ENCODE peak calls at places on chromosomes 16 and 17, in nine cellular contexts. N, J, V, R, A, D, L, I and M are unnamed samples.

GRCh38 chr16:11609474-11610120 is 22.9 kb upstream of the LITAF start:
- DNase-seq in R (no peak), D (no peak), V (no peak), I (no peak), L (no peak), J (peak), N (no peak), A (no peak), M (peak)

GRCh38 chr16:83137326-83137770 is 510.6 kb downstream of the CDH13 start:
- DNase-seq in A (no peak), L (no peak), J (peak), N (peak), R (peak), D (no peak), I (no peak), V (peak), M (peak)

GRCh38 chr17:82424001-82424862 is 5.8 kb upstream of the OGFOD3 start:
- DNase-seq in D (no peak), V (peak), I (no peak), N (peak), R (peak), L (no peak), A (no peak), J (peak), M (peak)

GRCh38 chr17:32746280-32746679 is 130.6 kb downstream of the MYO1D start:
- DNase-seq in L (no peak), V (no peak), A (no peak), I (no peak), J (no peak), N (no peak), D (no peak), R (no peak), M (no peak)

GRCh38 chr17:74392848-74393247 is 25.5 kb downstream of the GPR142 start:
- DNase-seq in R (no peak), L (no peak), I (no peak), A (no peak), N (no peak), J (no peak), D (no peak), V (no peak), M (no peak)

GRCh38 chr17:60353773-60354172 is 38.2 kb downstream of the USP32 start:
- DNase-seq in N (no peak), V (no peak), A (no peak), R (no peak), J (no peak), L (no peak), D (no peak), I (no peak), M (no peak)

GRCh38 chr17:17783825-17784598 is 52.8 kb downstream of the SREBF1 start:
- DNase-seq in A (no peak), D (no peak), J (no peak), I (peak), R (no peak), V (peak), L (peak), N (peak), M (peak)

GRCh38 chr16:6898896-6899295 is 433.7 kb upstream of the RBFOX1 start:
- DNase-seq in D (no peak), J (no peak), L (no peak), N (no peak), R (no peak), A (no peak), V (no peak), I (no peak), M (no peak)

GRCh38 chr16:87061521-87061920 is 255.7 kb downstream of the C16orf95 start:
- DNase-seq in R (no peak), J (no peak), I (no peak), N (no peak), D (no peak), V (no peak), A (no peak), L (no peak), M (no peak)

GRCh38 chr17:38918129-38918913 is 7.1 kb upstream of the LASP1NB start:
- DNase-seq in J (no peak), A (no peak), R (no peak), L (no peak), D (no peak), N (no peak), I (no peak), V (peak), M (peak)

GRCh38 chr17:58336456-58337094 is 8.0 kb upstream of the TSPOAP1 start:
- DNase-seq in J (no peak), L (no peak), N (no peak), D (no peak), A (no peak), I (peak), V (peak), R (peak), M (no peak)

GRCh38 chr16:52191533-52192134 is 355.3 kb downstream of the TOX3 start:
- DNase-seq in R (peak), V (peak), J (peak), A (peak), D (no peak), N (peak), L (peak), I (peak), M (peak)

GRCh38 chr16:11869657-11870228 is 18.4 kb upstream of the RSL1D1 start:
- DNase-seq in D (no peak), N (no peak), R (no peak), J (no peak), A (peak), V (no peak), I (no peak), L (no peak), M (no peak)

GRCh38 chr17:37713028-37713431 is 31.8 kb downstream of the HNF1B start:
- DNase-seq in R (no peak), V (no peak), N (no peak), L (no peak), D (no peak), I (no peak), A (peak), J (no peak), M (no peak)

GRCh38 chr16:52254753-52255152 is 292.2 kb downstream of the TOX3 start:
- DNase-seq in N (no peak), A (no peak), J (no peak), L (no peak), D (no peak), R (no peak), I (no peak), V (no peak), M (no peak)

GRCh38 chr16:57297856-57298255 is 13.4 kb upstream of the PLLP start:
- DNase-seq in A (no peak), J (no peak), D (no peak), L (no peak), V (peak), N (no peak), I (no peak), R (no peak), M (no peak)

GRCh38 chr17:28725166-28725659 is 820 bp downstream of the TLCD1 start:
- DNase-seq in R (peak), J (peak), N (no peak), A (no peak), D (no peak), L (no peak), I (no peak), V (no peak), M (peak)

GRCh38 chr16:2039286-2040030 is 8.2 kb downstream of the NTHL1 start:
- DNase-seq in D (no peak), N (no peak), V (no peak), R (peak), I (peak), A (peak), J (no peak), L (no peak), M (peak)

GRCh38 chr16:879986-880385 is 79.5 kb upstream of the GNG13 start:
- DNase-seq in I (no peak), D (no peak), A (no peak), R (no peak), V (no peak), L (no peak), J (no peak), N (no peak), M (no peak)

GRCh38 chr17:51703364-51704341 is 443.3 kb downstream of the UTP18 start:
- DNase-seq in V (no peak), L (no peak), D (no peak), I (peak), R (no peak), J (no peak), N (no peak), A (peak), M (peak)

GRCh38 chr17:68777243-68777855 is 176.2 kb upstream of the FAM20A start:
- DNase-seq in J (peak), V (peak), I (peak), L (peak), N (peak), A (peak), R (peak), D (no peak), M (peak)

GRCh38 chr17:8994319-8994718 is 27.0 kb upstream of the NTN1 start:
- DNase-seq in V (peak), I (no peak), D (peak), J (peak), R (peak), L (no peak), A (peak), N (peak), M (peak)

GRCh38 chr17:77834170-77835115 is 124.1 kb upstream of the TNRC6C start:
- DNase-seq in A (no peak), V (peak), N (peak), J (peak), I (peak), R (peak), D (peak), L (no peak), M (peak)

GRCh38 chr16:67528870-67529638 is 425 bp downstream of the RIPOR1 start:
- DNase-seq in I (peak), D (no peak), V (peak), J (peak), L (peak), R (peak), A (no peak), N (peak), M (peak)

GRCh38 chr17:44105941-44106340 is 17.5 kb downstream of the HDAC5 start:
- DNase-seq in I (no peak), N (no peak), L (no peak), V (peak), J (no peak), A (no peak), R (no peak), D (no peak), M (no peak)

GRCh38 chr17:1629647-1630310 is 1.1 kb upstream of the SLC43A2 start:
- DNase-seq in R (peak), D (peak), L (no peak), A (peak), N (peak), V (peak), I (no peak), J (peak), M (peak)

GRCh38 chr16:3580271-3580670 is 3.1 kb upstream of the NLRC3 start:
- DNase-seq in I (no peak), N (no peak), D (no peak), J (no peak), R (peak), L (no peak), A (no peak), V (no peak), M (no peak)

GRCh38 chr17:73998246-73999220 is 204.9 kb upstream of the RPL38 start:
- DNase-seq in N (peak), V (peak), J (peak), D (no peak), R (peak), A (peak), I (no peak), L (peak), M (peak)

GRCh38 chr17:36068524-36068923 is 4.5 kb downstream of the CCL18 start:
- DNase-seq in A (no peak), R (no peak), D (no peak), J (no peak), V (no peak), N (peak), I (no peak), L (no peak), M (no peak)

GRCh38 chr17:19010729-19011505 is 6.4 kb upstream of the FAM83G start:
- DNase-seq in J (no peak), A (no peak), D (no peak), V (peak), L (no peak), I (no peak), R (peak), N (no peak), M (no peak)

GRCh38 chr16:66549284-66550131 is at the start of gene TK2:
- DNase-seq in A (peak), I (peak), N (peak), L (peak), J (peak), D (peak), V (peak), R (peak), M (peak)